ENCODE peak calls at places on chromosome 22, in seven cellular contexts. U is stomach, V is iPS DF 6.9, D is uterus, Z is Peyer's patch, Q is right lobe of liver, P is IMR-90. R is an unnamed sample.

GRCh38 chr22:32758866-32759385 is 42.6 kb upstream of the TIMP3 start:
- DNase-seq in V (no peak), P (no peak), Q (no peak), U (no peak), D (no peak), Z (no peak), R (no peak)

GRCh38 chr22:39253427-39254070 is 8.8 kb upstream of the PDGFB start:
- DNase-seq in U (peak; percentile 89), Q (no peak), P (peak; percentile 89), D (peak; percentile 73), Z (no peak), V (no peak), R (peak; percentile 73)

GRCh38 chr22:39960791-39961746 is 872 bp downstream of the TMA7B start:
- DNase-seq in V (no peak), Z (peak; percentile 31), Q (no peak), D (no peak), P (peak; percentile 98), U (peak; percentile 40), R (no peak)

GRCh38 chr22:37544955-37545702 is 15.2 kb upstream of the CDC42EP1 start:
- DNase-seq in U (peak; percentile 90), P (peak; percentile 58), Z (peak; percentile 48), V (no peak), D (peak; percentile 78), Q (peak; percentile 89), R (peak; percentile 65)

GRCh38 chr22:37128555-37129281 is 19.2 kb upstream of the TMPRSS6 start:
- DNase-seq in Q (peak; percentile 72), V (no peak), D (no peak), Z (no peak), U (no peak), P (no peak), R (no peak)

GRCh38 chr22:44550666-44551491 is 52.8 kb upstream of the RTL6 start:
- DNase-seq in D (peak; percentile 82), Z (peak; percentile 22), V (no peak), P (peak; percentile 98), U (peak; percentile 37), Q (peak; percentile 60), R (peak; percentile 57)

GRCh38 chr22:40009953-40010751 is 15.4 kb downstream of the FAM83F start:
- DNase-seq in Z (no peak), D (no peak), Q (no peak), P (no peak), U (no peak), V (no peak), R (no peak)

GRCh38 chr22:45208993-45209838 is 31.5 kb downstream of the KIAA0930 start:
- DNase-seq in U (no peak), D (no peak), P (peak; percentile 91), Q (no peak), V (no peak), Z (no peak), R (peak; percentile 64)

GRCh38 chr22:24170189-24170588 is 11.1 kb upstream of the SUSD2 start:
- DNase-seq in P (no peak), U (no peak), V (no peak), D (no peak), Q (no peak), Z (no peak), R (no peak)

GRCh38 chr22:43148581-43148980 is 2.8 kb upstream of the TSPO start:
- DNase-seq in D (no peak), P (no peak), Z (no peak), V (no peak), Q (no peak), U (no peak), R (no peak)

GRCh38 chr22:43151251-43152000 is at the start of gene TSPO:
- DNase-seq in V (no peak), P (peak; percentile 19), D (peak; percentile 79), Z (peak; percentile 66), Q (peak; percentile 87), U (peak; percentile 86), R (peak; percentile 85)

GRCh38 chr22:43152355-43153071 is 1.2 kb downstream of the TSPO start:
- DNase-seq in V (no peak), Z (peak; percentile 65), P (peak; percentile 22), D (peak; percentile 60), U (peak; percentile 93), Q (peak; percentile 71), R (peak; percentile 85)

GRCh38 chr22:43152001-43152354 is 619 bp downstream of the TSPO start:
- DNase-seq in Z (no peak), Q (no peak), V (no peak), P (no peak), U (no peak), D (no peak), R (no peak)

DNA sequence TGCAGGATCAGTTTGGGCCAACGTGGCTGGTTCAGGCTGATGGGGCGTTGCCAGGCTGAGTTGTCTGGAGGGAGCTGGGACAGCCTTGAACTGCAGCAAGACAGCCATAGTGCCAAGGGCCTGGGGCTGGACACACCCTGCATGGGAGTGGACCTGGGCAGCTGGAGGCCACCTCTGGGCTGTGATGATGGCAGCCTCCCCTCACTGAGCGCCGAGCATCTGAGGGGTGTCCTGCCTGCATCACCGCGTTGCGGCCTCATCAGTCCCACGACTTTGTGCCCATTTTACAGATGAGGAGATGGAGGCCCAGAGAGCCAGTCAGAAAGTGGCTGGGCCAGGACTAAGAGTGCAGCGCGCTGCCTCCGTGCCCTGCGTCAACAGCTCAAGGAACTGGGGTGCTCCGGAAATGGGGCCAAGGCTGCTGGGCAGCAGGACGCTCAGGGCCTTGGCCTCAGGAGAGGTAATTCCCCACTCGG is 590 bp upstream of the TSPO start:
- DNase-seq in Z (no peak), Q (no peak), V (no peak), D (no peak), P (no peak), U (no peak), R (no peak)
- H3K27ac ChIP-seq in Z (peak overlapping the region; percentile 81), Q (no peak overlapping the region), V (no peak overlapping the region), D (peak overlapping the region; percentile 65), P (peak overlapping the region; percentile 33), U (peak overlapping the region; percentile 82), R (peak overlapping the region; percentile 81)

GRCh38 chr22:41875531-41876242 is 39.2 kb downstream of the SHISA8 start:
- DNase-seq in U (no peak), V (no peak), Q (no peak), P (no peak), D (no peak), Z (no peak), R (no peak)
- H3K36me3 ChIP-seq in U (peaks cover 100% of the 10 kb centered on the region), V (peaks cover 34% of the 10 kb centered on the region), Q (peaks cover 69% of the 10 kb centered on the region), P (peaks cover 28% of the 10 kb centered on the region), D (no peaks in the 10 kb centered on the region), Z (no peaks in the 10 kb centered on the region), R (peaks cover 11% of the 10 kb centered on the region)

DNA sequence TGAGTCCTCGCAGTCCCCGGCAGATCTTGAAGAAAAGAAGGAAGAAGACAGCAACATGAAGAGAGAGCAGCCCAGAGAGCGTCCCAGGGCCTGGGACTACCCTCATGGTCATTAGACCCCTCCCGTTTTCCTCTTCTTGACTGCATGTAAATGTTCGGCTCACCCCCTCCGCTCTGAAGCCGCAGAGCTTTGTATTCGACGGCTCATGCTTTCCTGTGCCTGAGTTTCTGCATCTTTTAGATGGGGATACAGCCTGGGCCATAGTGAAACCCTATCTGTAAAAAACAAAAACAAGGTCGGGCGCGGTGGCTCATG is 7.7 kb downstream of the USP18 start:
- DNase-seq in Z (no peak), Q (no peak), U (no peak), P (no peak), V (no peak), D (no peak), R (no peak)
- H3K27ac ChIP-seq in Z (no peak overlapping the region), Q (no peak overlapping the region), U (peak overlapping the region; percentile 18), P (peak overlapping the region; percentile 88), V (no peak overlapping the region), D (no peak overlapping the region), R (peak overlapping the region; percentile 30)

GRCh38 chr22:43169310-43170130 is 17.4 kb downstream of the TTLL12 start:
- DNase-seq in P (no peak), Q (no peak), U (no peak), D (no peak), V (no peak), Z (no peak), R (no peak)
- H3K36me3 ChIP-seq in P (peaks cover 39% of the 10 kb centered on the region), Q (peaks cover 7% of the 10 kb centered on the region), U (peaks cover 74% of the 10 kb centered on the region), D (no peaks in the 10 kb centered on the region), V (peaks cover 51% of the 10 kb centered on the region), Z (no peaks in the 10 kb centered on the region), R (no peaks in the 10 kb centered on the region)

R was measured in psoas muscle.